ENCODE peak calls at places on chromosomes 2 and 18, in seven cellular contexts. M is DND-41, G is trophoblast cell, I is endodermal cell, B is HCT116, L is neural progenitor cell, J is SK-N-SH. F is an unnamed sample.

GRCh38 chr2:20578895-20579825 is 71.7 kb downstream of the HS1BP3 start:
- DNase-seq in M (no peak), G (peak), I (peak), B (peak), L (no peak), J (peak), F (peak)

GRCh38 chr18:70337139-70337972 is 48.5 kb downstream of the SOCS6 start:
- DNase-seq in M (no peak), G (peak), I (peak), B (peak), L (peak), J (no peak), F (peak)

GRCh38 chr2:160614391-160614790 is 120.8 kb upstream of the RBMS1 start:
- DNase-seq in M (no peak), G (no peak), I (no peak), B (no peak), L (no peak), J (no peak), F (no peak)

GRCh38 chr2:209577376-209578357 is 153.8 kb downstream of the MAP2 start:
- DNase-seq in M (no peak), G (peak), I (no peak), B (peak), L (peak), J (no peak), F (no peak)

GRCh38 chr2:15638720-15639119 is 47.1 kb downstream of the DDX1 start:
- DNase-seq in M (no peak), G (peak), I (no peak), B (no peak), L (no peak), J (no peak), F (no peak)

GRCh38 chr2:121288454-121289231 is 3.6 kb upstream of the TFCP2L1 start:
- DNase-seq in M (no peak), G (no peak), I (no peak), B (no peak), L (no peak), J (no peak), F (no peak)

GRCh38 chr2:72605836-72606442 is 219.9 kb downstream of the EXOC6B start:
- DNase-seq in M (no peak), G (peak), I (no peak), B (no peak), L (peak), J (peak), F (no peak)

GRCh38 chr18:58391932-58392331 is 237.0 kb downstream of the ALPK2 start:
- DNase-seq in M (no peak), G (no peak), I (peak), B (no peak), L (peak), J (no peak), F (no peak)

GRCh38 chr18:10563886-10564285 is 38.1 kb downstream of the NAPG start:
- DNase-seq in M (no peak), G (no peak), I (no peak), B (no peak), L (no peak), J (no peak), F (no peak)

GRCh38 chr2:24164416-24164973 is 10.4 kb upstream of the FAM228A start:
- DNase-seq in M (peak), G (peak), I (peak), B (peak), L (peak), J (peak), F (peak)

GRCh38 chr2:160271166-160272086 is 71.4 kb upstream of the ITGB6 start:
- DNase-seq in M (no peak), G (peak), I (peak), B (no peak), L (peak), J (no peak), F (no peak)

GRCh38 chr2:197159681-197160211 is 150.8 kb downstream of the ANKRD44 start:
- DNase-seq in M (no peak), G (peak), I (no peak), B (peak), L (no peak), J (no peak), F (no peak)

GRCh38 chr2:37324536-37324785 is 172 bp downstream of the PRKD3 start:
- DNase-seq in M (no peak), G (peak), I (no peak), B (no peak), L (peak), J (no peak), F (no peak)

GRCh38 chr2:37321029-37321682 is 3.5 kb downstream of the PRKD3 start:
- DNase-seq in M (no peak), G (no peak), I (no peak), B (no peak), L (no peak), J (no peak), F (no peak)

GRCh38 chr2:37323176-37323575 is 1.5 kb downstream of the PRKD3 start:
- DNase-seq in M (no peak), G (no peak), I (no peak), B (no peak), L (no peak), J (no peak), F (no peak)

GRCh38 chr2:37323770-37324535 is 680 bp downstream of the PRKD3 start:
- DNase-seq in M (peak), G (peak), I (no peak), B (no peak), L (no peak), J (peak), F (peak)

DNA sequence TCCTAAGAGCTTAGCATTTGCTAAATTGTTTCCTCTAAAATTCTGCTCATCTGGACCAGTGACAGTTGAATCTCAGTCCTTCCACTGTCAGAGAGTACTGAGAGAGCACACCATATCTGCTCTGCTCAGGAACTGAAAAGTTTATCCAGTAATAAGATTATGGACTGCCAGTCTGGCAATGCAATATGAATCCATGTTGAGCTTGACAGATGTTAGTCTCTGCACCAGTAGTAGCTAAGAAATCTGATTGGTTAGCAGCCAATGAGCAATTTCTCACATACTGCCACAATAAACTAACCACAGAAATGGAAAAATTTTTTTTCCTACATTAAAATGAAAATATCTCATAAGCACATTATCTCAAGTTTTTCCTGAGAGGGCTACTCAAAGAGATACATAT is 2.3 kb downstream of the PRKD3 start:
- DNase-seq in M (no peak), G (no peak), I (no peak), B (no peak), L (no peak), J (peak), F (no peak)
- H3K4me3 ChIP-seq in M (no peak), G (no peak), I (peak), B (no peak), L (peak), J (peak), F (no peak)

GRCh38 chr2:50724837-50725236 is 307.1 kb downstream of the NRXN1 start:
- DNase-seq in M (no peak), G (no peak), I (no peak), B (no peak), L (no peak), J (no peak), F (no peak)
- H3K9ac ChIP-seq in M (no peak), G (no peak), I (no peak), B (no peak), L (no peak), J (no peak), F (no peak)

GRCh38 chr2:66437055-66437454 is 2.1 kb downstream of the MEIS1 start:
- DNase-seq in M (no peak), G (no peak), I (no peak), B (no peak), L (no peak), J (no peak), F (no peak)
- H3K4me3 ChIP-seq in M (no peak), G (peak), I (peak), B (no peak), L (peak), J (peak), F (peak)

DNA sequence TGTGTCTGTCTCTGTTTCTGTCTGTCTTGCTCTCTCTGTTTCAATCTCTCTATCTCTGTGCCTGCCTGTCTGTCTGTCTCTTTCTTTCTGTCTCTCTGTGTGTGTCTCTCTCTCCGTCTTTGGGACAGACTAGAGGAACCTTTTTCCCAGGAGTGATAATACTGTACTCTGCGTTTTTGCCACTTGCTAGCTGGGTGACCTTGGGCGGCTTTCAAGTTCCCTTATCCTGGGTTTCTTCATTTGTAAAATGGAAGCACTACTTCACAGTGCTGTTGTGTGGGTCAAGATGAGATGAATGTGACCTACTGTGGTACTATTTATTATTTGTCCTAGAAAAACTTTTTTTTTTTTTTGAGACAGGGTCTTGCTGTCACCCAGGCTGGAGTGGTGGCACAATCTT is 42.4 kb downstream of the HPCAL1 start:
- DNase-seq in M (no peak), G (no peak), I (no peak), B (no peak), L (no peak), J (no peak), F (no peak)
- H3K9ac ChIP-seq in M (no peak), G (no peak), I (no peak), B (no peak), L (no peak), J (no peak), F (no peak)